ENCODE peak calls at places on chromosomes 11 and 22, in eight cellular contexts. I is AG10803, C is astrocyte of the cerebellum, G is dorsolateral prefrontal cortex, F is IMR-90, A is tibial nerve, E is fibroblast of the aortic adventitia, L is HAP-1. S is an unnamed sample.
A peak's percentile ranks its signal among the peaks of the same experiment; 100 is the strongest.

GRCh38 chr11:61848631-61849030 is 20.5 kb downstream of the FADS2 start:
- DNase-seq in E (no peak), G (no peak), I (no peak), F (no peak), C (no peak), A (no peak), L (no peak), S (no peak)

GRCh38 chr11:28132541-28132940 is 24.4 kb downstream of the METTL15 start:
- DNase-seq in E (no peak), I (peak; percentile 23), G (no peak), A (no peak), C (no peak), L (no peak), F (peak; percentile 41), S (no peak)

GRCh38 chr22:35611891-35612576 is 5.1 kb downstream of the MB start:
- DNase-seq in E (no peak), G (no peak), A (no peak), C (no peak), F (no peak), L (no peak), I (no peak), S (no peak)

GRCh38 chr22:49015993-49016908 is 811.4 kb downstream of the BRD1 start:
- DNase-seq in A (no peak), C (no peak), I (no peak), L (no peak), F (no peak), E (no peak), G (peak; percentile 24), S (no peak)

GRCh38 chr22:17199131-17199731 is 20.0 kb downstream of the ADA2 start:
- DNase-seq in G (no peak), F (peak; percentile 16), A (peak; percentile 30), L (peak; percentile 24), C (no peak), E (peak; percentile 78), I (peak; percentile 80), S (peak; percentile 5)

GRCh38 chr11:10979529-10979928 is 121.7 kb upstream of the ZBED5 start:
- DNase-seq in C (no peak), G (no peak), F (no peak), E (no peak), I (no peak), L (no peak), A (no peak), S (no peak)

GRCh38 chr11:9760180-9760550 is 96.3 kb downstream of the SWAP70 start:
- DNase-seq in C (peak; percentile 95), L (no peak), E (peak; percentile 97), A (peak; percentile 89), G (peak; percentile 63), F (peak; percentile 95), I (peak; percentile 99), S (peak; percentile 92)

GRCh38 chr11:110519816-110520215 is 90.1 kb downstream of the FDX1 start:
- DNase-seq in C (no peak), L (no peak), E (no peak), F (no peak), G (no peak), A (no peak), I (peak; percentile 89), S (no peak)

GRCh38 chr11:83063073-83063754 is 8.5 kb downstream of the RAB30 start:
- DNase-seq in L (no peak), A (no peak), F (peak; percentile 33), E (peak; percentile 78), C (peak; percentile 28), G (no peak), I (peak; percentile 80), S (peak; percentile 41)

GRCh38 chr11:126468102-126468521 is 112.6 kb downstream of the ST3GAL4 start:
- DNase-seq in E (no peak), L (no peak), A (no peak), I (no peak), G (no peak), F (no peak), C (peak; percentile 27), S (no peak)

GRCh38 chr11:60485987-60486386 is 6.6 kb upstream of the MS4A12 start:
- DNase-seq in A (peak; percentile 8), C (no peak), F (no peak), L (peak; percentile 75), E (no peak), G (no peak), I (no peak), S (no peak)

GRCh38 chr11:133020321-133020720 is 512.0 kb downstream of the OPCML start:
- DNase-seq in A (no peak), F (no peak), I (no peak), G (no peak), C (no peak), E (no peak), L (no peak), S (no peak)

DNA sequence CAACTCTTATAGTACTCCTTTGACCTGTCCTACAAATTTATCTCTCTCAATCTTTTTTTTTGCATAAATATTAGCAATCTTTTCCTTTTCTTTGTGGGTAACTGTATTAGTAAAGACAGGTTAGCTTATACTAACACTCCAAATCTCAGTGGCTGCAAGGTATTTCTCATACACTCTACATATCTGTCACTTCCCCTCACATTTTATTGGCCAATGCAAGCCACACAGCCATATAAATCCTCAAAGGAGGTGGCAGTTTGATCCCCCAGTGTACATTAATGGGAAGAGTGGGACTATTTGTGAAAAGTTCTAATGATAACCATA is 42.6 kb upstream of the EED start:
- DNase-seq in I (no peak), L (no peak), G (no peak), A (no peak), F (no peak), C (no peak), E (no peak), S (no peak)
- H3K4me3 ChIP-seq in I (peak overlapping the region; percentile 39), L (no peak overlapping the region), G (peak overlapping the region; percentile 27), A (peak overlapping the region; percentile 47), F (no peak overlapping the region), C (no peak overlapping the region), E (no peak overlapping the region), S (no peak overlapping the region)

GRCh38 chr11:115691030-115691429 is 186.8 kb upstream of the CADM1 start:
- DNase-seq in F (no peak), A (no peak), I (no peak), C (no peak), L (no peak), E (no peak), G (no peak), S (no peak)

GRCh38 chr11:115684135-115684534 is 179.9 kb upstream of the CADM1 start:
- DNase-seq in G (no peak), I (no peak), L (no peak), A (no peak), C (no peak), F (no peak), E (no peak), S (no peak)

GRCh38 chr11:115682901-115683300 is 178.7 kb upstream of the CADM1 start:
- DNase-seq in L (no peak), F (no peak), I (no peak), A (no peak), C (peak; percentile 56), E (no peak), G (no peak), S (no peak)

GRCh38 chr11:115693002-115693401 is 188.8 kb upstream of the CADM1 start:
- DNase-seq in I (no peak), F (no peak), G (no peak), C (no peak), A (no peak), L (no peak), E (no peak), S (no peak)

GRCh38 chr11:115687934-115688333 is 183.7 kb upstream of the CADM1 start:
- DNase-seq in L (no peak), E (no peak), C (no peak), A (no peak), I (no peak), F (no peak), G (no peak), S (no peak)
- H3K4me3 ChIP-seq in L (no peak overlapping the region), E (no peak overlapping the region), C (no peak overlapping the region), A (no peak overlapping the region), I (no peak overlapping the region), F (no peak overlapping the region), G (no peak overlapping the region), S (no peak overlapping the region)

GRCh38 chr11:117281159-117281558 is 10.0 kb upstream of the BACE1-AS start:
- DNase-seq in C (peak; percentile 91), F (peak; percentile 99), L (peak; percentile 84), G (no peak), A (no peak), E (peak; percentile 99), I (peak; percentile 97), S (peak; percentile 92)
- H3K4me3 ChIP-seq in C (no peak overlapping the region), F (no peak overlapping the region), L (no peak overlapping the region), G (no peak overlapping the region), A (no peak overlapping the region), E (no peak overlapping the region), I (no peak overlapping the region), S (no peak overlapping the region)

GRCh38 chr22:19118601-19118880 is 3.7 kb downstream of the DGCR2 start:
- DNase-seq in I (no peak), G (no peak), C (no peak), L (no peak), F (no peak), E (no peak), A (no peak), S (no peak)
- H3K4me3 ChIP-seq in I (no peak overlapping the region), G (no peak overlapping the region), C (no peak overlapping the region), L (no peak overlapping the region), F (no peak overlapping the region), E (no peak overlapping the region), A (no peak overlapping the region), S (no peak overlapping the region)

DNA sequence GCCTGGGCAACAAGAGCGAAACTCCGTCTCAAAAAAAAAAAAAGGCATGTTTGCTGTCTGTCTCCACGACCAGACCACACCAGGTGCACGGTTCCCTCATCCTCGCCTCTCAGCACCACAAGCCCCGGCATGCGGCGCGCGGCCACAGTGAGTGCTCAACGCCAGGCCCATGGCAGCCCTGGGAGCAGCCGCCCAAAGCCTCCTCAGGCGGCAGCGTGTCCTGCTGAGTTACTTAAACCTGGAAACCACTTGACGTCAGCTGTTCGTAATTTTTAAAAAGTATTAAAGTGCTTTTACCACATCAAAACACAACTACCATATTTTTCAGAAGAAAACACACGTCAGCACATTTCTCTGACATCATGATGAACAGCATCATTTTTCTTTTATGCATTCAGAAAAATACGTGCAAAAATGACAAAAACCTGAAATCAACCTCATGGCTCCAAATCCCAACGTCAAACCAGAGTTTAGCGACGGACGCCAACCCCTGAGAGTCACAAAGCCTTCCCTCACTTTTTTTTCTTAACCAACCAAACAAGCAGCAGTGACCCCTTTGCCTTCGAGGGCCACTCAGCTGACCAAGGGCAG is 2.1 kb downstream of the DEAF1 start:
- DNase-seq in I (no peak), G (no peak), A (no peak), F (no peak), C (no peak), L (no peak), E (peak; percentile 20), S (no peak)
- H3K4me3 ChIP-seq in I (peak overlapping the region; percentile 57), G (peak overlapping the region; percentile 63), A (peak overlapping the region; percentile 64), F (peak overlapping the region; percentile 4), C (peak overlapping the region; percentile 92), L (peak overlapping the region; percentile 92), E (no peak overlapping the region), S (peak overlapping the region; percentile 90)

GRCh38 chr22:25282346-25282670 is 62.9 kb downstream of the CRYBB2 start:
- DNase-seq in L (no peak), I (no peak), A (no peak), C (no peak), G (no peak), F (no peak), E (no peak), S (no peak)
- H3K4me3 ChIP-seq in L (no peak overlapping the region), I (no peak overlapping the region), A (no peak overlapping the region), C (no peak overlapping the region), G (no peak overlapping the region), F (no peak overlapping the region), E (no peak overlapping the region), S (no peak overlapping the region)